ENCODE peak calls at places on chromosomes 1 and 21, in six cellular contexts. U is LoVo; M is stimulated activated CD4-positive, alpha-beta T cell treated with anti-CD3 and anti-CD28 coated beads, TNF-alpha, amount 100 ng/mL, for 24 hours; B is activated T-helper 1 cell treated with anti-CD3 and anti-CD28 coated beads, Interleukin-2, amount 50 U/mL, for 16 hours; D is Karpas-422; V is omental fat pad. G is an unnamed sample.

GRCh38 chr21:39082656-39083376 is 100.4 kb downstream of the PSMG1 start:
- DNase-seq in U (peak; percentile 23), M (no peak), B (no peak), D (peak; percentile 34), V (no peak), G (no peak)

GRCh38 chr1:227901906-227902640 is 45.7 kb downstream of the WNT9A start:
- DNase-seq in U (no peak), M (no peak), B (no peak), D (no peak), V (no peak), G (no peak)

GRCh38 chr1:177914603-177915002 is 55.3 kb downstream of the SEC16B start:
- DNase-seq in U (no peak), M (no peak), B (no peak), D (no peak), V (no peak), G (no peak)

GRCh38 chr1:85214654-85215053 is 13.8 kb upstream of the SYDE2 start:
- DNase-seq in U (no peak), M (no peak), B (no peak), D (no peak), V (no peak), G (no peak)

GRCh38 chr1:37606481-37607263 is 10.9 kb upstream of the GNL2 start:
- DNase-seq in U (no peak), M (no peak), B (no peak), D (no peak), V (no peak), G (no peak)

GRCh38 chr1:240309804-240310203 is 218.1 kb downstream of the FMN2 start:
- DNase-seq in U (no peak), M (no peak), B (no peak), D (no peak), V (no peak), G (no peak)

GRCh38 chr1:81664341-81664740 is 136.4 kb upstream of the ADGRL2 start:
- DNase-seq in U (no peak), M (no peak), B (no peak), D (no peak), V (no peak), G (no peak)

GRCh38 chr1:97174039-97174704 is 452.6 kb downstream of the PTBP2 start:
- DNase-seq in U (no peak), M (no peak), B (no peak), D (no peak), V (no peak), G (no peak)

GRCh38 chr1:177282976-177283375 is 112.2 kb downstream of the BRINP2 start:
- DNase-seq in U (no peak), M (no peak), B (no peak), D (no peak), V (no peak), G (no peak)

GRCh38 chr1:119475866-119476439 is 31.1 kb upstream of the HSD3B1 start:
- DNase-seq in U (peak; percentile 75), M (no peak), B (no peak), D (peak; percentile 85), V (no peak), G (no peak)

GRCh38 chr1:115220340-115221030 is 117.6 kb downstream of the NGF start:
- DNase-seq in U (no peak), M (no peak), B (no peak), D (no peak), V (no peak), G (no peak)

GRCh38 chr1:100440075-100440809 is 87.9 kb downstream of the CDC14A start:
- DNase-seq in U (no peak), M (peak; percentile 42), B (peak; percentile 60), D (no peak), V (no peak), G (no peak)

GRCh38 chr1:217029311-217030157 is 306.3 kb upstream of the ESRRG start:
- DNase-seq in U (no peak), M (no peak), B (no peak), D (no peak), V (no peak), G (no peak)

GRCh38 chr1:217528271-217528670 is 102.6 kb downstream of the GPATCH2 start:
- DNase-seq in U (no peak), M (no peak), B (no peak), D (no peak), V (no peak), G (no peak)

GRCh38 chr1:202023033-202023433 is 12.6 kb downstream of the ELF3 start:
- DNase-seq in U (peak; percentile 93), M (no peak), B (no peak), D (no peak), V (no peak), G (no peak)